ENCODE peak calls at places on chromosomes 12 and 14, in nine cellular contexts. Q is thoracic aorta; G is effector CD4-positive, alpha-beta T cell; L is NCI-H1092 treated with DMSO at 0.1 percent for 48 hours; A is activated CD4-positive, CD25-positive, alpha-beta regulatory T cell treated with anti-CD3 and anti-CD28 coated beads, Interleukin-2, amount 50 U/mL, for 16 hours; I is fibroblast of mammary gland; E is AG10803; U is cardiac fibroblast; C is NAMALWA. M is an unnamed sample.

GRCh38 chr14:58777541-58777979 is 139.8 kb downstream of the DACT1 start:
- DNase-seq in Q (no peak), G (no peak), L (no peak), A (no peak), I (no peak), E (no peak), U (no peak), C (no peak), M (peak)

GRCh38 chr14:45085004-45085403 is 1.1 kb downstream of the PRPF39 start:
- DNase-seq in Q (no peak), G (no peak), L (no peak), A (no peak), I (peak), E (peak), U (peak), C (peak), M (peak)

GRCh38 chr12:34346372-34347034 is 324.2 kb downstream of the ALG10 start:
- DNase-seq in Q (no peak), G (no peak), L (no peak), A (no peak), I (no peak), E (no peak), U (no peak), C (no peak), M (no peak)

GRCh38 chr12:107302649-107303386 is 209.5 kb upstream of the CRY1 start:
- DNase-seq in Q (no peak), G (no peak), L (no peak), A (no peak), I (no peak), E (no peak), U (no peak), C (no peak), M (no peak)

GRCh38 chr12:96501139-96501741 is 11.9 kb downstream of the CFAP54 start:
- DNase-seq in Q (no peak), G (no peak), L (no peak), A (no peak), I (peak), E (peak), U (peak), C (peak), M (peak)

GRCh38 chr12:24039113-24039525 is 89.6 kb upstream of the SOX5 start:
- DNase-seq in Q (no peak), G (no peak), L (no peak), A (no peak), I (peak), E (peak), U (peak), C (no peak), M (peak)

GRCh38 chr12:47808574-47809380 is 10.9 kb downstream of the HDAC7 start:
- DNase-seq in Q (no peak), G (peak), L (no peak), A (no peak), I (peak), E (no peak), U (no peak), C (peak), M (no peak)

GRCh38 chr12:127670294-127670693 is 596.7 kb upstream of the TMEM132C start:
- DNase-seq in Q (no peak), G (no peak), L (no peak), A (no peak), I (no peak), E (no peak), U (no peak), C (no peak), M (no peak)

GRCh38 chr14:30657606-30658163 is 35.6 kb downstream of the SCFD1 start:
- DNase-seq in Q (no peak), G (no peak), L (peak), A (no peak), I (peak), E (peak), U (peak), C (peak), M (no peak)

GRCh38 chr14:100317897-100318808 is 5.0 kb upstream of the SLC25A47 start:
- DNase-seq in Q (no peak), G (peak), L (no peak), A (peak), I (peak), E (peak), U (peak), C (peak), M (peak)